ENCODE peak calls at places on chromosomes 5 and 9, in six cellular contexts. I is H54; O is HFF-Myc; K is astrocyte; L is naive thymus-derived CD8-positive, alpha-beta T cell; W is amygdala. T is an unnamed sample.

GRCh38 chr5:151096001-151096373 is 15.2 kb upstream of the TNIP1 start:
- DNase-seq in I (no peak), O (no peak), K (no peak), L (no peak), W (no peak), T (no peak)

GRCh38 chr9:35933525-35934067 is 24.3 kb downstream of the SPAAR start:
- DNase-seq in I (no peak), O (no peak), K (no peak), L (no peak), W (no peak), T (no peak)

GRCh38 chr9:123389698-123390097 is 33.7 kb downstream of the CRB2 start:
- DNase-seq in I (no peak), O (no peak), K (no peak), L (no peak), W (no peak), T (no peak)

GRCh38 chr5:149310947-149311675 is 34.2 kb upstream of the GRPEL2 start:
- DNase-seq in I (no peak), O (peak), K (peak), L (no peak), W (no peak), T (peak)

GRCh38 chr5:82045526-82046267 is 73.9 kb downstream of the ATG10 start:
- DNase-seq in I (peak), O (peak), K (peak), L (no peak), W (no peak), T (peak)

GRCh38 chr9:93678199-93679019 is 102.0 kb downstream of the PHF2 start:
- DNase-seq in I (no peak), O (no peak), K (no peak), L (no peak), W (no peak), T (no peak)

GRCh38 chr9:37561682-37562081 is 14.5 kb downstream of the FBXO10 start:
- DNase-seq in I (no peak), O (no peak), K (no peak), L (no peak), W (no peak), T (no peak)

GRCh38 chr5:67681703-67682102 is 485.1 kb upstream of the CD180 start:
- DNase-seq in I (no peak), O (no peak), K (no peak), L (no peak), W (no peak), T (no peak)

GRCh38 chr9:129109504-129109903 is 1.1 kb downstream of the CRAT start:
- DNase-seq in I (no peak), O (no peak), K (no peak), L (peak), W (no peak), T (peak)

GRCh38 chr5:65892801-65893200 is 33.6 kb upstream of the ERBIN start:
- DNase-seq in I (no peak), O (no peak), K (no peak), L (no peak), W (no peak), T (peak)

GRCh38 chr5:180790020-180790419 is 12.6 kb downstream of the MGAT1 start:
- DNase-seq in I (no peak), O (no peak), K (no peak), L (no peak), W (no peak), T (no peak)

GRCh38 chr9:133433351-133433843 is 11.2 kb downstream of the ADAMTS13 start:
- DNase-seq in I (no peak), O (no peak), K (no peak), L (no peak), W (no peak), T (no peak)

GRCh38 chr5:35213608-35214007 is 16.7 kb downstream of the PRLR start:
- DNase-seq in I (no peak), O (no peak), K (no peak), L (no peak), W (no peak), T (no peak)

GRCh38 chr5:68749648-68750047 is 344.2 kb upstream of the SLC30A5 start:
- DNase-seq in I (no peak), O (no peak), K (no peak), L (no peak), W (no peak), T (peak)

GRCh38 chr5:52864376-52864775 is 76.7 kb downstream of the ITGA1 start:
- DNase-seq in I (no peak), O (no peak), K (peak), L (no peak), W (no peak), T (peak)

GRCh38 chr9:95313010-95313498 is 4.5 kb downstream of the FANCC start:
- DNase-seq in I (peak), O (no peak), K (peak), L (no peak), W (peak), T (peak)

GRCh38 chr5:111223790-111224560 is at the start of gene CAMK4:
- DNase-seq in I (peak), O (peak), K (peak), L (peak), W (peak), T (peak)

GRCh38 chr9:13267743-13268142 is 11.7 kb downstream of the MPDZ start:
- DNase-seq in I (no peak), O (no peak), K (peak), L (no peak), W (no peak), T (peak)

GRCh38 chr5:155087036-155087435 is 73.5 kb downstream of the KIF4B start:
- DNase-seq in I (no peak), O (no peak), K (no peak), L (no peak), W (no peak), T (peak)

GRCh38 chr9:123678878-123679329 is 251.0 kb downstream of the DENND1A start:
- DNase-seq in I (no peak), O (no peak), K (no peak), L (no peak), W (no peak), T (peak)

GRCh38 chr9:133906218-133906617 is 85.9 kb downstream of the VAV2 start:
- DNase-seq in I (no peak), O (no peak), K (no peak), L (no peak), W (no peak), T (no peak)

GRCh38 chr9:7086389-7086788 is 328.6 kb downstream of the KDM4C start:
- DNase-seq in I (no peak), O (no peak), K (no peak), L (no peak), W (no peak), T (no peak)

GRCh38 chr5:180201051-180201987 is 7.7 kb downstream of the RASGEF1C start:
- DNase-seq in I (peak), O (no peak), K (no peak), L (no peak), W (no peak), T (peak)

GRCh38 chr5:96338624-96339023 is 94.4 kb downstream of the PCSK1 start:
- DNase-seq in I (no peak), O (no peak), K (no peak), L (no peak), W (no peak), T (peak)

GRCh38 chr5:139711067-139711851 is 63.1 kb downstream of the CXXC5 start:
- DNase-seq in I (no peak), O (no peak), K (no peak), L (peak), W (peak), T (peak)

GRCh38 chr9:72557549-72557948 is 36.1 kb downstream of the TMC1 start:
- DNase-seq in I (peak), O (peak), K (peak), L (no peak), W (no peak), T (peak)

GRCh38 chr9:19049872-19050636 is 827 bp downstream of the RRAGA start:
- DNase-seq in I (no peak), O (no peak), K (peak), L (peak), W (no peak), T (peak)

GRCh38 chr5:60196382-60197113 is 303.0 kb upstream of the PDE4D start:
- DNase-seq in I (peak), O (peak), K (peak), L (no peak), W (no peak), T (peak)

GRCh38 chr9:16637218-16637617 is 233.3 kb downstream of the BNC2 start:
- DNase-seq in I (no peak), O (no peak), K (peak), L (no peak), W (no peak), T (peak)

GRCh38 chr9:85178486-85178885 is 509.0 kb downstream of the NTRK2 start:
- DNase-seq in I (no peak), O (no peak), K (no peak), L (no peak), W (peak), T (no peak)

GRCh38 chr5:42949348-42950090 is 90.6 kb downstream of the ANXA2R start:
- DNase-seq in I (peak), O (peak), K (peak), L (peak), W (no peak), T (peak)

GRCh38 chr9:7320139-7320538 is 479.4 kb downstream of the DMAC1 start:
- DNase-seq in I (peak), O (peak), K (peak), L (no peak), W (no peak), T (peak)

GRCh38 chr5:138282918-138283742 is 8.7 kb upstream of the GFRA3 start:
- DNase-seq in I (no peak), O (peak), K (peak), L (peak), W (no peak), T (peak)

GRCh38 chr9:81789751-81790150 is 100.4 kb upstream of the TLE1 start:
- DNase-seq in I (no peak), O (no peak), K (peak), L (no peak), W (no peak), T (peak)

GRCh38 chr5:31104775-31105174 is 88.7 kb upstream of the CDH6 start:
- DNase-seq in I (no peak), O (no peak), K (no peak), L (no peak), W (no peak), T (no peak)

GRCh38 chr5:140296289-140296688 is 6.6 kb downstream of the PFDN1 start:
- DNase-seq in I (no peak), O (no peak), K (no peak), L (no peak), W (no peak), T (no peak)

GRCh38 chr9:99319048-99319447 is 97.0 kb downstream of the SEC61B start:
- DNase-seq in I (no peak), O (no peak), K (no peak), L (no peak), W (no peak), T (no peak)

GRCh38 chr5:39104221-39104620 is 30.0 kb upstream of the RICTOR start:
- DNase-seq in I (no peak), O (no peak), K (no peak), L (no peak), W (no peak), T (no peak)

GRCh38 chr9:91536211-91536691 is 112.6 kb upstream of the NFIL3 start:
- DNase-seq in I (peak), O (peak), K (peak), L (no peak), W (no peak), T (peak)

GRCh38 chr5:177295929-177296328 is 7.6 kb downstream of the RAB24 start:
- DNase-seq in I (no peak), O (no peak), K (no peak), L (no peak), W (no peak), T (no peak)

T was measured in iris pigment epithelial cell.